ENCODE peak calls at places on chromosomes 7 and 10, in six cellular contexts. Q, R, E, N, B and H are unnamed samples.
A peak's percentile ranks its signal among the peaks of the same experiment; 100 is the strongest.

GRCh38 chr7:16063691-16064090 is 357.6 kb downstream of the CRPPA start:
- DNase-seq in Q (no peak), R (no peak), E (peak; percentile 17), N (no peak), B (no peak), H (no peak)

GRCh38 chr7:101933685-101934084 is 116.3 kb downstream of the CUX1 start:
- DNase-seq in Q (no peak), R (no peak), E (no peak), N (no peak), B (no peak), H (no peak)

GRCh38 chr7:14600766-14601367 is 301.7 kb downstream of the DGKB start:
- DNase-seq in Q (no peak), R (no peak), E (no peak), N (no peak), B (no peak), H (no peak)

GRCh38 chr7:115099906-115100305 is 178.0 kb downstream of the MDFIC start:
- DNase-seq in Q (no peak), R (peak; percentile 41), E (peak; percentile 60), N (no peak), B (peak; percentile 94), H (no peak)

GRCh38 chr7:923108-924041 is 31.1 kb downstream of the ADAP1 start:
- DNase-seq in Q (peak; percentile 91), R (no peak), E (peak; percentile 49), N (peak; percentile 95), B (peak; percentile 59), H (no peak)

GRCh38 chr7:158060216-158060615 is 527.4 kb downstream of the PTPRN2 start:
- DNase-seq in Q (no peak), R (no peak), E (no peak), N (no peak), B (no peak), H (no peak)

GRCh38 chr7:27153526-27153925 is 1.1 kb upstream of the HOXA3 start:
- DNase-seq in Q (no peak), R (no peak), E (no peak), N (no peak), B (no peak), H (no peak)

GRCh38 chr7:6232534-6232933 is 39.9 kb downstream of the CYTH3 start:
- DNase-seq in Q (no peak), R (no peak), E (no peak), N (no peak), B (no peak), H (no peak)

GRCh38 chr7:56447864-56448693 is 331.9 kb upstream of the NUPR2 start:
- DNase-seq in Q (no peak), R (no peak), E (no peak), N (no peak), B (no peak), H (no peak)

GRCh38 chr7:158973440-158973839 is 117.1 kb downstream of the DYNC2I1 start:
- DNase-seq in Q (peak; percentile 35), R (no peak), E (no peak), N (no peak), B (no peak), H (no peak)

GRCh38 chr7:104327963-104328307 is 468 bp upstream of the LHFPL3 start:
- DNase-seq in Q (no peak), R (no peak), E (peak; percentile 13), N (no peak), B (no peak), H (no peak)

GRCh38 chr7:142104550-142105527 is 6.7 kb upstream of the MGAM2 start:
- DNase-seq in Q (no peak), R (no peak), E (no peak), N (no peak), B (no peak), H (no peak)

GRCh38 chr10:76086571-76087260 is 655.3 kb downstream of the LRMDA start:
- DNase-seq in Q (no peak), R (peak; percentile 74), E (peak; percentile 67), N (no peak), B (no peak), H (no peak)

GRCh38 chr10:62395892-62396291 is 21.7 kb downstream of the ZNF365 start:
- DNase-seq in Q (no peak), R (no peak), E (no peak), N (no peak), B (no peak), H (no peak)

GRCh38 chr10:72419241-72419640 is 64.5 kb upstream of the DNAJB12 start:
- DNase-seq in Q (no peak), R (no peak), E (no peak), N (no peak), B (no peak), H (no peak)

GRCh38 chr10:44975487-44976331 is 2.9 kb downstream of the DEPP1 start:
- DNase-seq in Q (no peak), R (no peak), E (no peak), N (no peak), B (peak; percentile 84), H (no peak)

GRCh38 chr10:102919237-102919959 is 1.3 kb downstream of the CNNM2 start:
- DNase-seq in Q (no peak), R (no peak), E (peak; percentile 38), N (peak; percentile 15), B (no peak), H (peak; percentile 81)

GRCh38 chr10:106857728-106858127 is 306.8 kb downstream of the SORCS1 start:
- DNase-seq in Q (no peak), R (no peak), E (no peak), N (no peak), B (no peak), H (no peak)

GRCh38 chr10:132533571-132534260 is 3.9 kb upstream of the INPP5A start:
- DNase-seq in Q (no peak), R (no peak), E (no peak), N (no peak), B (no peak), H (peak; percentile 65)

GRCh38 chr7:27617651-27618381 is 44.9 kb downstream of the HIBADH start:
- DNase-seq in Q (no peak), R (no peak), E (no peak), N (no peak), B (no peak), H (no peak)

GRCh38 chr10:129393812-129394211 is 73.2 kb upstream of the MGMT start:
- DNase-seq in Q (no peak), R (no peak), E (no peak), N (no peak), B (no peak), H (no peak)